ENCODE peak calls at places on chromosome 2, in six cellular contexts. D is stimulated activated CD8-positive, alpha-beta memory T cell treated with anti-CD3 and anti-CD28 coated beads, Interleukin-15, amount 100 ng/mL, for 24 hours; Y is HS-5; K is hepatic stellate cell; Z is fibroblast of pulmonary artery; P is ACHN. W is an unnamed sample.
A peak's percentile ranks its signal among the peaks of the same experiment; 100 is the strongest.

GRCh38 chr2:240437181-240437860 is 1.9 kb downstream of the GPC1 start:
- DNase-seq in P (no peak), Y (no peak), D (no peak), Z (no peak), K (no peak), W (no peak)

GRCh38 chr2:163681765-163682164 is 54.0 kb downstream of the FIGN start:
- DNase-seq in P (no peak), D (no peak), Z (peak; percentile 81), Y (no peak), K (no peak), W (no peak)

GRCh38 chr2:73004466-73004865 is 67.0 kb downstream of the SFXN5 start:
- DNase-seq in Y (no peak), Z (no peak), P (no peak), D (no peak), K (no peak), W (no peak)

GRCh38 chr2:10265328-10266132 is 37.2 kb upstream of the HPCAL1 start:
- DNase-seq in Z (no peak), P (no peak), D (no peak), K (peak; percentile 46), Y (no peak), W (no peak)

GRCh38 chr2:240402566-240403295 is 32.7 kb upstream of the GPC1 start:
- DNase-seq in Z (no peak), Y (no peak), P (no peak), K (no peak), D (no peak), W (no peak)

GRCh38 chr2:72031346-72032115 is 116.1 kb downstream of the CYP26B1 start:
- DNase-seq in K (no peak), Y (no peak), Z (no peak), D (no peak), P (no peak), W (no peak)

GRCh38 chr2:74168739-74169138 is 9.9 kb downstream of the MOB1A start:
- DNase-seq in K (no peak), Y (no peak), Z (no peak), P (no peak), D (no peak), W (no peak)

GRCh38 chr2:51624995-51625394 is 593.1 kb upstream of the NRXN1 start:
- DNase-seq in Z (peak; percentile 34), P (no peak), Y (peak; percentile 36), D (no peak), K (no peak), W (no peak)

GRCh38 chr2:118477111-118477517 is 370.3 kb downstream of the EN1 start:
- DNase-seq in D (no peak), P (no peak), Z (no peak), K (no peak), Y (no peak), W (no peak)

GRCh38 chr2:181904022-181904632 is 12.6 kb downstream of the ITPRID2 start:
- DNase-seq in D (no peak), Y (peak; percentile 25), K (no peak), Z (peak; percentile 71), P (peak; percentile 65), W (no peak)

GRCh38 chr2:113041871-113042270 is 10.8 kb downstream of the IL36B start:
- DNase-seq in Y (no peak), Z (no peak), K (no peak), D (no peak), P (no peak), W (no peak)

GRCh38 chr2:216857131-216857550 is 2.7 kb downstream of the TNP1 start:
- DNase-seq in K (peak; percentile 35), Z (no peak), Y (peak; percentile 56), D (no peak), P (no peak), W (no peak)

GRCh38 chr2:148603562-148603920 is 41.0 kb upstream of the EPC2 start:
- DNase-seq in K (no peak), Z (no peak), Y (no peak), D (no peak), P (no peak), W (no peak)

GRCh38 chr2:69911985-69912563 is 2.8 kb upstream of the MXD1 start:
- DNase-seq in Z (peak; percentile 70), K (peak; percentile 20), P (peak; percentile 66), Y (no peak), D (no peak), W (no peak)